ENCODE peak calls at places on chromosome 3, in four cellular contexts. One of them, this sample, is unnamed.

GRCh38 chr3:64684715-64685261 is 3.0 kb downstream of the ADAMTS9 start:
- DNase-seq in ACHN: peak; percentile 59
- DNase-seq in effector CD4-positive, alpha-beta T cell: no peak
- DNase-seq in HEK293T: peak; percentile 9
- DNase-seq in this sample: peak; percentile 44

GRCh38 chr3:30641612-30642251 is 35.3 kb downstream of the TGFBR2 start:
- DNase-seq in ACHN: no peak
- DNase-seq in HEK293T: no peak
- DNase-seq in effector CD4-positive, alpha-beta T cell: no peak
- DNase-seq in this sample: no peak

GRCh38 chr3:136899622-136900158 is 37.7 kb downstream of the NCK1 start:
- DNase-seq in effector CD4-positive, alpha-beta T cell: no peak
- DNase-seq in HEK293T: no peak
- DNase-seq in ACHN: no peak
- DNase-seq in this sample: no peak

GRCh38 chr3:21237638-21238037 is 513.4 kb downstream of the ZNF385D start:
- DNase-seq in ACHN: no peak
- DNase-seq in HEK293T: no peak
- DNase-seq in effector CD4-positive, alpha-beta T cell: no peak
- DNase-seq in this sample: no peak

GRCh38 chr3:114567774-114568173 is 273.9 kb downstream of the TIGIT start:
- DNase-seq in ACHN: no peak
- DNase-seq in HEK293T: no peak
- DNase-seq in effector CD4-positive, alpha-beta T cell: no peak
- DNase-seq in this sample: no peak

GRCh38 chr3:110318108-110318507 is 753.5 kb upstream of the NECTIN3 start:
- DNase-seq in HEK293T: no peak
- DNase-seq in ACHN: no peak
- DNase-seq in effector CD4-positive, alpha-beta T cell: no peak
- DNase-seq in this sample: no peak

GRCh38 chr3:47057212-47057671 is 77.8 kb downstream of the NBEAL2 start:
- DNase-seq in HEK293T: no peak
- DNase-seq in effector CD4-positive, alpha-beta T cell: peak; percentile 60
- DNase-seq in ACHN: no peak
- DNase-seq in this sample: no peak

GRCh38 chr3:149352556-149352955 is 19.1 kb upstream of the TM4SF18 start:
- DNase-seq in HEK293T: peak; percentile 80
- DNase-seq in ACHN: peak; percentile 73
- DNase-seq in effector CD4-positive, alpha-beta T cell: no peak
- DNase-seq in this sample: peak; percentile 46

GRCh38 chr3:58388550-58389061 is 45.0 kb downstream of the PDHB start:
- DNase-seq in effector CD4-positive, alpha-beta T cell: no peak
- DNase-seq in HEK293T: no peak
- DNase-seq in ACHN: no peak
- DNase-seq in this sample: no peak

GRCh38 chr3:188092648-188093047 is 61.3 kb upstream of the LPP start:
- DNase-seq in ACHN: no peak
- DNase-seq in effector CD4-positive, alpha-beta T cell: no peak
- DNase-seq in HEK293T: no peak
- DNase-seq in this sample: no peak

GRCh38 chr3:41418961-41419691 is 219.8 kb downstream of the CTNNB1 start:
- DNase-seq in ACHN: peak; percentile 62
- DNase-seq in effector CD4-positive, alpha-beta T cell: no peak
- DNase-seq in HEK293T: peak; percentile 16
- DNase-seq in this sample: no peak

GRCh38 chr3:157445897-157446296 is 9.2 kb downstream of the PTX3 start:
- DNase-seq in HEK293T: no peak
- DNase-seq in effector CD4-positive, alpha-beta T cell: no peak
- DNase-seq in ACHN: no peak
- DNase-seq in this sample: no peak

GRCh38 chr3:17852217-17852616 is 109.8 kb upstream of the TBC1D5 start:
- DNase-seq in effector CD4-positive, alpha-beta T cell: no peak
- DNase-seq in HEK293T: no peak
- DNase-seq in ACHN: no peak
- DNase-seq in this sample: no peak

GRCh38 chr3:58237238-58237939 is at the start of gene ABHD6:
- DNase-seq in ACHN: peak; percentile 67
- DNase-seq in effector CD4-positive, alpha-beta T cell: peak; percentile 74
- DNase-seq in HEK293T: peak; percentile 88
- DNase-seq in this sample: peak; percentile 90

GRCh38 chr3:139101396-139101795 is 56.7 kb upstream of the PRR23C start:
- DNase-seq in HEK293T: no peak
- DNase-seq in effector CD4-positive, alpha-beta T cell: no peak
- DNase-seq in ACHN: no peak
- DNase-seq in this sample: no peak

GRCh38 chr3:17090271-17090992 is 205.7 kb downstream of the PLCL2 start:
- DNase-seq in ACHN: no peak
- DNase-seq in effector CD4-positive, alpha-beta T cell: no peak
- DNase-seq in HEK293T: no peak
- DNase-seq in this sample: no peak